ENCODE peak calls at places on chromosome 11, in four cellular contexts. One of them, this sample, is unnamed.

GRCh38 chr11:33197915-33198727 is 36.8 kb upstream of the CSTF3 start:
- DNase-seq in A549: no peak
- DNase-seq in K562: no peak
- DNase-seq in HepG2: no peak
- DNase-seq in this sample: no peak

GRCh38 chr11:81644239-81644840 is 1089.3 kb downstream of the FAM181B start:
- DNase-seq in A549: peak
- DNase-seq in K562: peak
- DNase-seq in HepG2: peak
- DNase-seq in this sample: no peak

GRCh38 chr11:77142091-77142975 is 14.3 kb downstream of the MYO7A start:
- DNase-seq in A549: no peak
- DNase-seq in K562: no peak
- DNase-seq in HepG2: no peak
- DNase-seq in this sample: no peak

GRCh38 chr11:76637491-76638266 is 32.9 kb downstream of the LRRC32 start:
- DNase-seq in A549: no peak
- DNase-seq in K562: no peak
- DNase-seq in HepG2: no peak
- DNase-seq in this sample: no peak

GRCh38 chr11:96014234-96014633 is 90.3 kb upstream of the MTMR2 start:
- DNase-seq in A549: peak
- DNase-seq in K562: no peak
- DNase-seq in HepG2: peak
- DNase-seq in this sample: no peak

GRCh38 chr11:126174816-126175215 is 36.6 kb downstream of the RPUSD4 start:
- DNase-seq in A549: no peak
- DNase-seq in K562: no peak
- DNase-seq in HepG2: no peak
- DNase-seq in this sample: no peak

GRCh38 chr11:118132385-118133151 is 20.1 kb downstream of the SCN4B start:
- DNase-seq in A549: no peak
- DNase-seq in K562: no peak
- DNase-seq in HepG2: no peak
- DNase-seq in this sample: no peak

GRCh38 chr11:93858376-93858775 is 8.0 kb upstream of the VSTM5 start:
- DNase-seq in A549: no peak
- DNase-seq in K562: no peak
- DNase-seq in HepG2: no peak
- DNase-seq in this sample: no peak

GRCh38 chr11:66789097-66789890 is 53.9 kb upstream of the RCE1 start:
- DNase-seq in A549: no peak
- DNase-seq in K562: no peak
- DNase-seq in HepG2: peak
- DNase-seq in this sample: no peak

GRCh38 chr11:76030973-76031590 is 175.2 kb downstream of the WNT11 start:
- DNase-seq in A549: no peak
- DNase-seq in K562: no peak
- DNase-seq in HepG2: no peak
- DNase-seq in this sample: no peak

GRCh38 chr11:121717296-121717695 is 264.5 kb upstream of the SORL1-AS1 start:
- DNase-seq in A549: no peak
- DNase-seq in K562: no peak
- DNase-seq in HepG2: no peak
- DNase-seq in this sample: no peak

GRCh38 chr11:64371201-64371600 is 12.2 kb downstream of the RPS6KA4 start:
- DNase-seq in A549: no peak
- DNase-seq in K562: no peak
- DNase-seq in HepG2: no peak
- DNase-seq in this sample: no peak

GRCh38 chr11:64366751-64367150 is 7.8 kb downstream of the RPS6KA4 start:
- DNase-seq in A549: no peak
- DNase-seq in K562: no peak
- DNase-seq in HepG2: no peak
- DNase-seq in this sample: no peak

GRCh38 chr11:64368673-64369074 is 9.7 kb downstream of the RPS6KA4 start:
- DNase-seq in A549: no peak
- DNase-seq in K562: no peak
- DNase-seq in HepG2: no peak
- DNase-seq in this sample: no peak

GRCh38 chr11:64369440-64370135 is 10.6 kb downstream of the RPS6KA4 start:
- DNase-seq in A549: no peak
- DNase-seq in K562: no peak
- DNase-seq in HepG2: no peak
- DNase-seq in this sample: no peak

GRCh38 chr11:64367931-64368672 is 9.1 kb downstream of the RPS6KA4 start:
- DNase-seq in A549: no peak
- DNase-seq in K562: no peak
- DNase-seq in HepG2: no peak
- DNase-seq in this sample: no peak
- TF ChIP-seq PHF8 in A549: no peak
- TF ChIP-seq PHF8 in K562: no peak
- TF ChIP-seq PHF8 in HepG2: no peak
- TF ChIP-seq PHF8 in this sample: no peak

GRCh38 chr11:1705121-1706052 is 8.4 kb downstream of the KRTAP5-6 start:
- DNase-seq in A549: no peak
- DNase-seq in K562: no peak
- DNase-seq in HepG2: no peak
- DNase-seq in this sample: no peak

GRCh38 chr11:1702506-1702905 is 5.5 kb downstream of the KRTAP5-6 start:
- DNase-seq in A549: no peak
- DNase-seq in K562: no peak
- DNase-seq in HepG2: no peak
- DNase-seq in this sample: no peak

GRCh38 chr11:1703146-1703545 is 6.2 kb downstream of the KRTAP5-6 start:
- DNase-seq in A549: no peak
- DNase-seq in K562: no peak
- DNase-seq in HepG2: no peak
- DNase-seq in this sample: no peak

GRCh38 chr11:1699771-1700170 is 2.8 kb downstream of the KRTAP5-6 start:
- DNase-seq in A549: no peak
- DNase-seq in K562: no peak
- DNase-seq in HepG2: no peak
- DNase-seq in this sample: no peak

DNA sequence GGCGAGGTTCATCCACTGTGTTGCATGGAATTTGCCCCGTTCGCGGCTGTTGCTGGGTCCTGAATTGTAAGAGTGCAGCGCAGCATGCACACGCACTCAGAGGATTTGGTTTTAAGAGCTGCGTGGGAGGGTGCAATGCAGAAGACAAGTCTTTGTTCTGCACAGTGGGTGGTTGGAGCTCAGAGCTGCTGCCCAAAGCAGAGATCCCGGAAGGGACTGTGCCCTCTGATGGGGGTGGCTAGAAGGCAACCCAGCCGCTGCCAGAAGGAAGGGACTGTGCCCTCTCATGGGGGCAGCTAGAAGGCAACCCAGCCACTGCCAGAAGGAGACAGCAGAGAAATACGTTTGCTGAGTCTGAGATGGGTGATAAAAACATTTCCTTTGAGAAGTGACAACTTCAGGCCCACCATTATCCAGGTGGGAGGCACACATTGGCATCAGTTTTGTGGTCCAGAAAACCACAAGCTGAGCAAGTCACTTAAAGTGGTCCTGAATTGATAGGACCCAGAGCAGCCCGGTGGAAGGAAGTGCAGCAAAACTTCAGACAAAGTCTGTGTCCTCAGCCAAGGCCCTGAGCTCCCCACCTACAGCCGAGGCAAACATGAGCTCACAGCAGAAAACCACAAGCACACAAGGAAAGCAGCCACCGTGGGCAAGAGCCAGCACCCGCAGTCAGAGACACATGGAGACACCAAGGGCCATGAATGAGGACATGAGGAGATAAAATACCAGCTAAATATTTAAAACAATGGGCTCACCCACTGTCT is 4.2 kb downstream of the KRTAP5-6 start:
- DNase-seq in A549: no peak
- DNase-seq in K562: no peak
- DNase-seq in HepG2: no peak
- DNase-seq in this sample: no peak
- TF ChIP-seq PHF8 in A549: no peak
- TF ChIP-seq PHF8 in K562: no peak
- TF ChIP-seq PHF8 in HepG2: no peak
- TF ChIP-seq PHF8 in this sample: no peak

GRCh38 chr11:134512791-134513538 is 100.9 kb upstream of the B3GAT1 start:
- DNase-seq in A549: no peak
- DNase-seq in K562: no peak
- DNase-seq in HepG2: no peak
- DNase-seq in this sample: no peak
- TF ChIP-seq PHF8 in A549: no peak
- TF ChIP-seq PHF8 in K562: no peak
- TF ChIP-seq PHF8 in HepG2: no peak
- TF ChIP-seq PHF8 in this sample: no peak

GRCh38 chr11:11975201-11976092 is 33.0 kb downstream of the DKK3 start:
- DNase-seq in A549: no peak
- DNase-seq in K562: no peak
- DNase-seq in HepG2: no peak
- DNase-seq in this sample: peak

GRCh38 chr11:11978098-11978637 is 30.3 kb downstream of the DKK3 start:
- DNase-seq in A549: no peak
- DNase-seq in K562: no peak
- DNase-seq in HepG2: no peak
- DNase-seq in this sample: no peak

GRCh38 chr11:11977206-11977938 is 31.1 kb downstream of the DKK3 start:
- DNase-seq in A549: peak
- DNase-seq in K562: no peak
- DNase-seq in HepG2: no peak
- DNase-seq in this sample: peak

GRCh38 chr11:11978792-11979486 is 29.5 kb downstream of the DKK3 start:
- DNase-seq in A549: no peak
- DNase-seq in K562: no peak
- DNase-seq in HepG2: no peak
- DNase-seq in this sample: no peak

DNA sequence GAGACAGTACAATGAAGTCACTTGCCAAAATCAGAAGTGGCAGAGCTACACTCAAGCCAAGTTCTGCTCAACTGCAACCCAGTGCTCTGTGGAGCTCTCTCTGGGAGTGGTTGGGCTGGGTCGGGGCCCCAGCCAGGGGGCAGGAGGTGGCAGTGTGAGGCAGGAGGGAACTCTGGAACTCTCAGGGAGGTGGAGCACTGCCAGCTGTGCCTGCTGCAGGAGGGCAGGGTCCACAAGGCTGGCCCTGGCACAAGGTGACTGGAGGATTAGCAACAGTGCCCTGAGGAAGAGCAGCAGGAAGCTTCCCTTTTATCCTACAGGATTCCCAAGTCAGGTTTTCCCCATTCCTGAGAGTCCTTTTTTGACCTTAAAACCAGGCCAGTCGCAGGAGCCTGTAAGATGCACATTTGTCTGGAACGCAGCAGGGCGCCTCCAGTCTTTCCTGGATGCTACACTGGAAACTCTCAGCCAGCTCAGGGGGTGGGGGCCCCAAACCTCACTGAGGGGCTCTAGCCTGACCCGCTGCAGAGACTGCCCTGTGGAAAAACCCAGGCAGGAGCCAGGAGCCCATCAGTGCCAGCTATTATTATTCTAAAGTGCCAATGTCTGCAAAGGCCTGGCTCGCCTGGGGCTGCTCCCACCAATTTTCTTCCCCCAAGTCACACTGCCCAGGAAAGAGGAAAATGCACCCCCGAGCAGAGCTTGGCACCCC is 31.8 kb downstream of the DKK3 start:
- DNase-seq in A549: no peak
- DNase-seq in K562: no peak
- DNase-seq in HepG2: no peak
- DNase-seq in this sample: peak
- TF ChIP-seq PHF8 in A549: no peak
- TF ChIP-seq PHF8 in K562: no peak
- TF ChIP-seq PHF8 in HepG2: no peak
- TF ChIP-seq PHF8 in this sample: no peak

GRCh38 chr11:105609832-105610781 is at the start of gene GRIA4:
- DNase-seq in A549: no peak
- DNase-seq in K562: no peak
- DNase-seq in HepG2: no peak
- DNase-seq in this sample: peak
- TF ChIP-seq PHF8 in A549: no peak
- TF ChIP-seq PHF8 in K562: no peak
- TF ChIP-seq PHF8 in HepG2: no peak
- TF ChIP-seq PHF8 in this sample: no peak

DNA sequence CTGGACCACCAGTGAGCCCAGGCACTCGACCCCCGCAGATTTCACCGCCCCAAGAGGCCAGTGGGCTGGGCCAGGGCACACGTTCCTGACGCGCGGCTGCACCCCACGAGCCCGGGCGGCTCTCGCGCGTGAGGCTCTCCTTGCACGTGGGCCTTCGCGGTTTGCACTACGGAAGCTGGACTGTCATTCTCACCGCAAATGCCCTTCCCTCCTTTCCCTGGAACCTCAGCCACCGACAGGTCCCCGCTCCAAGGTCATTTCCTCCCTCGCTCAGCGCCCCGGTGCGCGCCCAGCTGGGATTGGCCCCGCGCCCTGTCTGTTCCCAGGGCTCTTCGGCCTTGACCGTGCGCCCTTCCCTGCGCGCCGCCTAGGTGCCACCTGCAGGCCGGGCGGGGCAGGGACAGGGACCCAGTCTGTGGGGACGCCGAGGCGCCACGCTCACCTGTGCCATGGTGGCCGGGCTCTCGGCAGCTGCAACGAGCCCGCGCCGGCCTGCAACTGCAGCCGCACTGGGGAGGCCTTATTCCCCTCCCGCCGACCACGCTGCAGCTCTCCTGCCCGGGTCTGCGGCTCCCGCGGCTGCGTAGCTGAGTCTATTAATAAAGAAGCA is 2.1 kb upstream of the CPT1A start:
- DNase-seq in A549: no peak
- DNase-seq in K562: no peak
- DNase-seq in HepG2: peak
- DNase-seq in this sample: peak
- TF ChIP-seq PHF8 in A549: no peak
- TF ChIP-seq PHF8 in K562: no peak
- TF ChIP-seq PHF8 in HepG2: peak
- TF ChIP-seq PHF8 in this sample: no peak

GRCh38 chr11:109426442-109426841 is 4.5 kb downstream of the C11orf87 start:
- DNase-seq in A549: no peak
- DNase-seq in K562: no peak
- DNase-seq in HepG2: no peak
- DNase-seq in this sample: no peak

GRCh38 chr11:109435121-109435742 is 13.2 kb downstream of the C11orf87 start:
- DNase-seq in A549: no peak
- DNase-seq in K562: no peak
- DNase-seq in HepG2: no peak
- DNase-seq in this sample: no peak

GRCh38 chr11:109432105-109432504 is 10.1 kb downstream of the C11orf87 start:
- DNase-seq in A549: no peak
- DNase-seq in K562: no peak
- DNase-seq in HepG2: no peak
- DNase-seq in this sample: no peak
- TF ChIP-seq PHF8 in A549: no peak
- TF ChIP-seq PHF8 in K562: no peak
- TF ChIP-seq PHF8 in HepG2: no peak
- TF ChIP-seq PHF8 in this sample: no peak

GRCh38 chr11:26201411-26201810 is 130.5 kb upstream of the ANO3 start:
- DNase-seq in A549: no peak
- DNase-seq in K562: no peak
- DNase-seq in HepG2: no peak
- DNase-seq in this sample: no peak
- TF ChIP-seq PHF8 in A549: no peak
- TF ChIP-seq PHF8 in K562: no peak
- TF ChIP-seq PHF8 in HepG2: no peak
- TF ChIP-seq PHF8 in this sample: no peak

GRCh38 chr11:60916669-60917206 is 2.8 kb downstream of the TMEM109 start:
- DNase-seq in A549: no peak
- DNase-seq in K562: no peak
- DNase-seq in HepG2: no peak
- DNase-seq in this sample: no peak
- TF ChIP-seq PHF8 in A549: no peak
- TF ChIP-seq PHF8 in K562: no peak
- TF ChIP-seq PHF8 in HepG2: no peak
- TF ChIP-seq PHF8 in this sample: no peak

GRCh38 chr11:71843858-71844257 is 10.9 kb downstream of the DEFB108B start:
- DNase-seq in A549: no peak
- DNase-seq in K562: no peak
- DNase-seq in HepG2: no peak
- DNase-seq in this sample: peak
- TF ChIP-seq PHF8 in A549: no peak
- TF ChIP-seq PHF8 in K562: no peak
- TF ChIP-seq PHF8 in HepG2: no peak
- TF ChIP-seq PHF8 in this sample: no peak

This sample was measured in H1.